ENCODE peak calls at places on chromosomes 12 and 14, in ten cellular contexts. C is CD8-positive, alpha-beta T cell; Q is colonic mucosa; M is testis; B is heart right ventricle; U is K562; L is sigmoid colon; A is stomach; I is GM13976; Y is brain microvascular endothelial cell. O is an unnamed sample.

GRCh38 chr12:68481181-68481941 is 129.3 kb upstream of the RAP1B start:
- DNase-seq in C (no peak), Q (no peak), M (no peak), B (no peak), U (no peak), L (no peak), A (no peak), I (peak; percentile 33), Y (no peak), O (no peak)

GRCh38 chr14:64919618-64920017 is 5.4 kb downstream of the CHURC1 start:
- DNase-seq in C (no peak), Q (no peak), M (no peak), B (no peak), U (no peak), L (no peak), A (no peak), I (no peak), Y (no peak), O (no peak)

GRCh38 chr12:98151984-98152383 is 363.4 kb upstream of the TMPO start:
- DNase-seq in C (no peak), Q (no peak), M (no peak), B (no peak), U (no peak), L (no peak), A (no peak), I (no peak), Y (no peak), O (no peak)

GRCh38 chr12:78617683-78618082 is 246.9 kb upstream of the SYT1 start:
- DNase-seq in C (no peak), Q (no peak), M (no peak), B (no peak), U (no peak), L (no peak), A (no peak), I (no peak), Y (no peak), O (no peak)

GRCh38 chr12:17918013-17918412 is 172.0 kb downstream of the RERGL start:
- DNase-seq in C (no peak), Q (no peak), M (no peak), B (no peak), U (no peak), L (no peak), A (no peak), I (no peak), Y (no peak), O (no peak)

GRCh38 chr12:79055926-79056674 is 191.5 kb downstream of the SYT1 start:
- DNase-seq in C (no peak), Q (no peak), M (no peak), B (no peak), U (no peak), L (no peak), A (no peak), I (no peak), Y (peak; percentile 78), O (no peak)

GRCh38 chr14:51867753-51868152 is 7.3 kb downstream of the GNG2 start:
- DNase-seq in C (no peak), Q (no peak), M (no peak), B (no peak), U (no peak), L (no peak), A (no peak), I (no peak), Y (no peak), O (no peak)

GRCh38 chr12:132446535-132447326 is 43.2 kb upstream of the FBRSL1 start:
- DNase-seq in C (no peak), Q (no peak), M (peak; percentile 69), B (no peak), U (no peak), L (no peak), A (no peak), I (no peak), Y (no peak), O (no peak)

GRCh38 chr12:31749024-31749704 is 20.3 kb upstream of the AMN1 start:
- DNase-seq in C (peak; percentile 46), Q (peak; percentile 89), M (no peak), B (peak; percentile 59), U (peak; percentile 95), L (no peak), A (peak; percentile 87), I (peak; percentile 83), Y (peak; percentile 93), O (no peak)

GRCh38 chr14:90137807-90138206 is 76.0 kb downstream of the KCNK13 start:
- DNase-seq in C (no peak), Q (no peak), M (no peak), B (no peak), U (no peak), L (no peak), A (no peak), I (no peak), Y (peak; percentile 63), O (no peak)

GRCh38 chr14:24241829-24242443 is 487 bp downstream of the TINF2 start:
- DNase-seq in C (peak; percentile 88), Q (peak; percentile 94), M (peak; percentile 93), B (peak; percentile 93), U (peak; percentile 92), L (peak; percentile 97), A (peak; percentile 94), I (peak; percentile 97), Y (peak; percentile 86), O (peak; percentile 88)

GRCh38 chr12:11777962-11778361 is 128.5 kb downstream of the ETV6 start:
- DNase-seq in C (no peak), Q (no peak), M (no peak), B (no peak), U (no peak), L (no peak), A (no peak), I (no peak), Y (no peak), O (no peak)

GRCh38 chr12:132710422-132711168 is at the start of gene PGAM5:
- DNase-seq in C (peak; percentile 89), Q (peak; percentile 88), M (peak; percentile 84), B (peak; percentile 78), U (peak; percentile 91), L (peak; percentile 85), A (peak; percentile 93), I (peak; percentile 97), Y (peak; percentile 46), O (peak; percentile 57)

GRCh38 chr12:91133871-91134270 is 22.6 kb upstream of the LUM start:
- DNase-seq in C (no peak), Q (no peak), M (no peak), B (no peak), U (no peak), L (no peak), A (no peak), I (no peak), Y (peak; percentile 29), O (no peak)

GRCh38 chr12:29131539-29131938 is 17.5 kb upstream of the FAR2 start:
- DNase-seq in C (no peak), Q (no peak), M (no peak), B (no peak), U (no peak), L (no peak), A (no peak), I (no peak), Y (peak; percentile 24), O (no peak)

DNA sequence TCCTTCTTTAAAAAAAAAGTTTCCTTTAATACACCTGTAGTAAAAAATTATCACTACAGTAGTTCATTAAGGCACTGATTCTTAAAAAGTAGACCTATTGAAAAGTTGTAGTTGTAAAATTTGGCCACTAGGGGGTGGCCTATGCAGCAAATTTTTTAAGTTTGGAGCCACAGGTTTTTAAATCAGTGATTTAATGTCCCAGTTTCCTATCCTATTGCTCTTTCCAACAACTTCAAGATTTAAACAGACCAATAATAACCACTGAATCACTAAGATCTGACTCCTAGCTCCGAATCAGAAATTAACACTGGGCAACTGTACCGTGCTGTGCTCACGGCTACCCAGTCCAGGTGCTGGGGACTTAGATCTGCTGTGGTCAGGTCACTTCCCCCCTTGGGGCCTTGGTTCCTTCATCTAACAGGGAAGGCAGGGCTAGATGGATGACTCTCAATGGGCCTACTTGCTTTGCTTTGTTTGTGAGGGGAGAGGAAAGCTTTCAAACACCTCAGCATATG is 279.3 kb downstream of the MED13L start:
- DNase-seq in C (no peak), Q (no peak), M (no peak), B (no peak), U (peak; percentile 53), L (no peak), A (no peak), I (peak; percentile 49), Y (peak; percentile 33), O (no peak)
- TF ChIP-seq CTCF in C (peak; percentile 97), Q (peak; percentile 85), M (peak; percentile 78), B (peak; percentile 79), U (peak; percentile 77), L (peak; percentile 70), A (no peak), I (peak; percentile 41), Y (peak; percentile 59), O (peak; percentile 96)

GRCh38 chr12:120453977-120454376 is 7.7 kb downstream of the GATC start:
- DNase-seq in C (no peak), Q (no peak), M (no peak), B (no peak), U (peak; percentile 48), L (no peak), A (no peak), I (peak; percentile 60), Y (no peak), O (no peak)
- TF ChIP-seq CTCF in C (peak; percentile 78), Q (peak; percentile 65), M (no peak), B (peak; percentile 7), U (peak; percentile 70), L (peak; percentile 10), A (no peak), I (peak; percentile 11), Y (peak; percentile 78), O (peak; percentile 72)

GRCh38 chr14:19838433-19838832 is 34.9 kb downstream of the OR4N2 start:
- DNase-seq in C (no peak), Q (no peak), M (no peak), B (no peak), U (no peak), L (no peak), A (no peak), I (no peak), Y (no peak), O (no peak)
- TF ChIP-seq CTCF in C (no peak), Q (no peak), M (no peak), B (no peak), U (no peak), L (no peak), A (no peak), I (no peak), Y (no peak), O (no peak)

GRCh38 chr12:57087689-57088441 is 1.0 kb upstream of the NAB2 start:
- DNase-seq in C (peak; percentile 64), Q (peak; percentile 83), M (peak; percentile 86), B (peak; percentile 90), U (peak; percentile 96), L (peak; percentile 98), A (peak; percentile 86), I (peak; percentile 90), Y (peak; percentile 93), O (peak; percentile 55)
- TF ChIP-seq CTCF in C (no peak), Q (no peak), M (peak; percentile 11), B (no peak), U (no peak), L (no peak), A (no peak), I (no peak), Y (no peak), O (no peak)

GRCh38 chr14:101843665-101844064 is 82.2 kb downstream of the PPP2R5C start:
- DNase-seq in C (peak; percentile 24), Q (no peak), M (no peak), B (no peak), U (no peak), L (no peak), A (no peak), I (peak; percentile 71), Y (no peak), O (no peak)
- TF ChIP-seq CTCF in C (peak; percentile 72), Q (no peak), M (no peak), B (no peak), U (peak; percentile 30), L (peak; percentile 17), A (no peak), I (peak; percentile 60), Y (peak; percentile 47), O (peak; percentile 38)

GRCh38 chr14:57189070-57189469 is 79.6 kb downstream of the EXOC5 start:
- DNase-seq in C (no peak), Q (no peak), M (peak; percentile 25), B (no peak), U (peak; percentile 15), L (no peak), A (no peak), I (no peak), Y (no peak), O (no peak)
- TF ChIP-seq CTCF in C (no peak), Q (no peak), M (no peak), B (no peak), U (peak; percentile 44), L (no peak), A (no peak), I (no peak), Y (peak; percentile 12), O (peak; percentile 47)

O was measured in neural crest cell.